ENCODE peak calls at places on chromosomes 4 and X, in nine cellular contexts. X is activated CD8-positive, alpha-beta T cell treated with anti-CD3 and anti-CD28 coated beads, Interleukin-2, amount 10 ng/mL, durations not matched to agents 7 days and 5 days; T is fibroblast of mammary gland; E is cerebellar cortex; H is tibial artery; O is germinal center; Y is occipital lobe; N is CD8-positive, alpha-beta T cell; W is stimulated activated CD8-positive, alpha-beta memory T cell treated with anti-CD3 and anti-CD28 coated beads, Interleukin-7, amount 100 ng/mL, for 1 hour. I is an unnamed sample.

GRCh38 chrX:153767674-153768055 is 3.6 kb downstream of the PLXNB3 start:
- DNase-seq in E (no peak), O (no peak), Y (no peak), X (no peak), N (no peak), T (no peak), W (no peak), H (no peak), I (peak; percentile 57)

GRCh38 chr4:137678796-137679195 is 146.5 kb upstream of the PCDH18 start:
- DNase-seq in X (no peak), W (no peak), E (no peak), T (peak; percentile 83), Y (no peak), O (no peak), H (no peak), N (no peak), I (no peak)

GRCh38 chr4:19727141-19727540 is 524.6 kb upstream of the SLIT2 start:
- DNase-seq in Y (no peak), W (no peak), E (no peak), X (no peak), O (no peak), T (no peak), N (no peak), H (no peak), I (no peak)

GRCh38 chr4:5478116-5478515 is 230.2 kb downstream of the EVC2 start:
- DNase-seq in X (no peak), E (no peak), N (no peak), Y (no peak), O (no peak), W (no peak), T (no peak), H (peak; percentile 23), I (no peak)

GRCh38 chr4:86380176-86380724 is 20.4 kb upstream of the MAPK10 start:
- DNase-seq in Y (no peak), N (no peak), W (no peak), E (no peak), T (no peak), X (no peak), O (no peak), H (no peak), I (no peak)

GRCh38 chr4:175720722-175721121 is 91.3 kb downstream of the GPM6A start:
- DNase-seq in W (no peak), E (no peak), T (no peak), X (no peak), Y (no peak), H (no peak), N (no peak), O (no peak), I (no peak)

GRCh38 chrX:75086731-75087195 is 69.3 kb downstream of the ABCB7 start:
- DNase-seq in X (no peak), T (peak; percentile 39), Y (no peak), W (no peak), E (no peak), O (no peak), H (no peak), N (no peak), I (no peak)

GRCh38 chr4:8778301-8778700 is 93.3 kb downstream of the HMX1 start:
- DNase-seq in X (no peak), Y (no peak), T (no peak), H (no peak), W (no peak), O (no peak), E (no peak), N (no peak), I (no peak)

GRCh38 chrX:40201486-40201885 is 103.7 kb upstream of the BCOR start:
- DNase-seq in Y (no peak), N (no peak), T (no peak), X (peak; percentile 76), W (peak; percentile 6), O (peak; percentile 15), H (no peak), E (no peak), I (no peak)

GRCh38 chrX:25597561-25597960 is 540.6 kb upstream of the MAGEB18 start:
- DNase-seq in Y (no peak), E (no peak), W (no peak), X (no peak), N (no peak), T (peak; percentile 11), O (no peak), H (no peak), I (no peak)

GRCh38 chr4:82388405-82388804 is 14.6 kb upstream of the HNRNPD start:
- DNase-seq in T (no peak), N (no peak), Y (no peak), W (no peak), O (no peak), E (no peak), H (no peak), X (no peak), I (no peak)

GRCh38 chr4:86999244-86999643 is 64.4 kb downstream of the AFF1 start:
- DNase-seq in T (no peak), Y (no peak), N (no peak), H (no peak), E (no peak), O (no peak), X (no peak), W (no peak), I (no peak)

GRCh38 chrX:431032-431431 is 44.3 kb upstream of the PPP2R3B start:
- DNase-seq in E (no peak), N (no peak), H (no peak), W (no peak), Y (no peak), X (no peak), T (no peak), O (no peak), I (peak; percentile 45)

GRCh38 chrX:101229155-101229554 is 9.6 kb downstream of the DRP2 start:
- DNase-seq in Y (no peak), H (no peak), N (no peak), O (no peak), W (no peak), T (peak; percentile 78), E (no peak), X (no peak), I (no peak)

GRCh38 chr4:169136796-169137554 is 126.9 kb upstream of the CBR4 start:
- DNase-seq in O (no peak), Y (no peak), W (no peak), N (no peak), T (no peak), X (no peak), E (no peak), H (no peak), I (no peak)

GRCh38 chr4:77852892-77853495 is 9.6 kb upstream of the MRPL1 start:
- DNase-seq in H (no peak), N (peak; percentile 74), T (no peak), Y (no peak), X (peak; percentile 87), O (peak; percentile 71), W (no peak), E (no peak), I (no peak)

I was measured in sigmoid colon.